ENCODE peak calls at places on chromosomes 11 and 22, in ten cellular contexts. One of them, this sample, is unnamed.

GRCh38 chr11:78576549-78577097 is 2.0 kb upstream of the NARS2 start:
- DNase-seq in NCI-H1930: no peak
- DNase-seq in ovary: no peak
- DNase-seq in NCI-H345: peak; percentile 91
- DNase-seq in NCI-H1105: no peak
- DNase-seq in small intestine: no peak
- DNase-seq in amniotic stem cell: no peak
- DNase-seq in Daoy: no peak
- DNase-seq in H4: no peak
- DNase-seq in skeletal muscle cell: no peak
- DNase-seq in this sample: no peak

GRCh38 chr11:71251761-71252433 is 480 bp downstream of the SHANK2 start:
- DNase-seq in NCI-H1930: peak; percentile 37
- DNase-seq in ovary: no peak
- DNase-seq in NCI-H345: peak; percentile 67
- DNase-seq in NCI-H1105: peak; percentile 54
- DNase-seq in small intestine: peak; percentile 28
- DNase-seq in amniotic stem cell: no peak
- DNase-seq in Daoy: peak; percentile 28
- DNase-seq in H4: no peak
- DNase-seq in skeletal muscle cell: no peak
- DNase-seq in this sample: no peak

GRCh38 chr11:69158301-69159152 is 2.8 kb downstream of the SMIM38 start:
- DNase-seq in NCI-H1930: no peak
- DNase-seq in ovary: no peak
- DNase-seq in NCI-H345: no peak
- DNase-seq in NCI-H1105: no peak
- DNase-seq in small intestine: no peak
- DNase-seq in amniotic stem cell: no peak
- DNase-seq in Daoy: no peak
- DNase-seq in H4: no peak
- DNase-seq in skeletal muscle cell: no peak
- DNase-seq in this sample: no peak

GRCh38 chr22:23395476-23396361 is 184.4 kb downstream of the IGLL1 start:
- DNase-seq in NCI-H1930: no peak
- DNase-seq in ovary: no peak
- DNase-seq in NCI-H345: no peak
- DNase-seq in NCI-H1105: no peak
- DNase-seq in small intestine: no peak
- DNase-seq in amniotic stem cell: no peak
- DNase-seq in Daoy: no peak
- DNase-seq in H4: no peak
- DNase-seq in skeletal muscle cell: no peak
- DNase-seq in this sample: no peak

GRCh38 chr11:108929241-108929640 is 264.4 kb downstream of the DDX10 start:
- DNase-seq in NCI-H1930: no peak
- DNase-seq in ovary: no peak
- DNase-seq in NCI-H345: no peak
- DNase-seq in NCI-H1105: no peak
- DNase-seq in small intestine: no peak
- DNase-seq in amniotic stem cell: peak; percentile 62
- DNase-seq in Daoy: peak; percentile 19
- DNase-seq in H4: peak; percentile 39
- DNase-seq in skeletal muscle cell: peak; percentile 94
- DNase-seq in this sample: peak; percentile 93

GRCh38 chr11:66048525-66049313 is at the start of gene GAL3ST3:
- DNase-seq in NCI-H1930: peak; percentile 25
- DNase-seq in ovary: peak; percentile 37
- DNase-seq in NCI-H345: no peak
- DNase-seq in NCI-H1105: no peak
- DNase-seq in small intestine: no peak
- DNase-seq in amniotic stem cell: no peak
- DNase-seq in Daoy: no peak
- DNase-seq in H4: no peak
- DNase-seq in skeletal muscle cell: no peak
- DNase-seq in this sample: no peak

GRCh38 chr22:45163074-45163416 is 680 bp upstream of the NUP50 start:
- DNase-seq in NCI-H1930: no peak
- DNase-seq in ovary: no peak
- DNase-seq in NCI-H345: peak; percentile 1
- DNase-seq in NCI-H1105: no peak
- DNase-seq in small intestine: peak; percentile 36
- DNase-seq in amniotic stem cell: no peak
- DNase-seq in Daoy: peak; percentile 46
- DNase-seq in H4: no peak
- DNase-seq in skeletal muscle cell: no peak
- DNase-seq in this sample: peak; percentile 50

GRCh38 chr11:8099291-8099899 is 18.4 kb downstream of the TUB start:
- DNase-seq in NCI-H1930: peak; percentile 71
- DNase-seq in ovary: peak; percentile 75
- DNase-seq in NCI-H345: peak; percentile 61
- DNase-seq in NCI-H1105: peak; percentile 54
- DNase-seq in small intestine: peak; percentile 78
- DNase-seq in amniotic stem cell: peak; percentile 36
- DNase-seq in Daoy: peak; percentile 67
- DNase-seq in H4: peak; percentile 68
- DNase-seq in skeletal muscle cell: no peak
- DNase-seq in this sample: peak; percentile 46

GRCh38 chr11:92045325-92045724 is 179.3 kb upstream of the FAT3 start:
- DNase-seq in NCI-H1930: no peak
- DNase-seq in ovary: no peak
- DNase-seq in NCI-H345: no peak
- DNase-seq in NCI-H1105: no peak
- DNase-seq in small intestine: no peak
- DNase-seq in amniotic stem cell: no peak
- DNase-seq in Daoy: no peak
- DNase-seq in H4: no peak
- DNase-seq in skeletal muscle cell: no peak
- DNase-seq in this sample: peak; percentile 18

GRCh38 chr11:67269401-67270255 is 3.4 kb downstream of the GRK2 start:
- DNase-seq in NCI-H1930: no peak
- DNase-seq in ovary: peak; percentile 37
- DNase-seq in NCI-H345: no peak
- DNase-seq in NCI-H1105: no peak
- DNase-seq in small intestine: peak; percentile 79
- DNase-seq in amniotic stem cell: no peak
- DNase-seq in Daoy: no peak
- DNase-seq in H4: no peak
- DNase-seq in skeletal muscle cell: no peak
- DNase-seq in this sample: no peak

This sample was measured in mammary epithelial cell.